ENCODE peak calls at places on chromosomes 7 and 10, in six cellular contexts. L, H, T, J, D and X are unnamed samples.

GRCh38 chr7:83486957-83487356 is 162.0 kb downstream of the SEMA3E start:
- DNase-seq in L (no peak), J (peak), H (no peak), D (no peak), T (no peak), X (no peak)

GRCh38 chr10:43962346-43963191 is 313.9 kb upstream of the ZNF32 start:
- DNase-seq in L (no peak), T (no peak), D (peak), H (no peak), J (peak), X (peak)

GRCh38 chr7:74427974-74428373 is 25.7 kb upstream of the GTF2IRD1 start:
- DNase-seq in D (no peak), H (no peak), L (no peak), J (no peak), T (no peak), X (peak)

GRCh38 chr10:102268333-102268999 is 23.1 kb downstream of the GBF1 start:
- DNase-seq in D (no peak), T (no peak), L (no peak), J (peak), H (no peak), X (no peak)

GRCh38 chr10:48606530-48607355 is 1.9 kb upstream of the ARHGAP22 start:
- DNase-seq in T (no peak), D (no peak), H (no peak), J (peak), L (peak), X (no peak)

GRCh38 chr7:93551063-93551895 is 23.2 kb downstream of the CALCR start:
- DNase-seq in H (peak), D (no peak), L (peak), T (no peak), J (peak), X (no peak)

GRCh38 chr10:44186150-44186549 is 198.7 kb downstream of the CXCL12 start:
- DNase-seq in T (no peak), J (peak), D (no peak), L (peak), H (no peak), X (no peak)

GRCh38 chr10:68562666-68563522 is 2.8 kb downstream of the TET1 start:
- DNase-seq in D (no peak), H (no peak), L (no peak), T (no peak), J (peak), X (no peak)

GRCh38 chr10:69685802-69686585 is 55.9 kb downstream of the FAM241B start:
- DNase-seq in D (peak), H (no peak), L (no peak), J (peak), T (no peak), X (no peak)

GRCh38 chr10:100008142-100008522 is 1.6 kb downstream of the DNMBP start:
- DNase-seq in L (no peak), H (no peak), T (no peak), D (no peak), J (peak), X (no peak)

GRCh38 chr7:151904270-151904669 is 27.4 kb upstream of the PRKAG2 start:
- DNase-seq in J (no peak), T (no peak), H (no peak), L (no peak), D (no peak), X (no peak)

GRCh38 chr7:41576176-41576575 is 126.7 kb downstream of the INHBA start:
- DNase-seq in H (no peak), J (no peak), T (no peak), L (no peak), D (no peak), X (no peak)

GRCh38 chr7:72405389-72405788 is 6.7 kb downstream of the CALN1 start:
- DNase-seq in D (peak), T (no peak), J (no peak), L (no peak), H (peak), X (no peak)

GRCh38 chr7:148058092-148058491 is 532.5 kb upstream of the C7orf33 start:
- DNase-seq in J (no peak), L (no peak), D (no peak), T (no peak), H (no peak), X (no peak)

GRCh38 chr7:134784251-134785049 is 5.0 kb downstream of the CALD1 start:
- DNase-seq in D (no peak), J (peak), L (no peak), H (no peak), T (no peak), X (no peak)

GRCh38 chr7:117148971-117149370 is 173.9 kb downstream of the WNT2 start:
- DNase-seq in T (no peak), D (no peak), J (no peak), L (no peak), H (no peak), X (no peak)

GRCh38 chr7:101278461-101279292 is 33.8 kb upstream of the FIS1 start:
- DNase-seq in H (no peak), L (no peak), J (no peak), D (no peak), T (no peak), X (no peak)

GRCh38 chr10:49744091-49744685 is 17.9 kb downstream of the OGDHL start:
- DNase-seq in J (no peak), T (no peak), H (no peak), D (no peak), L (no peak), X (peak)

GRCh38 chr10:132199854-132200311 is 13.1 kb downstream of the DPYSL4 start:
- DNase-seq in D (no peak), T (no peak), L (no peak), J (no peak), H (no peak), X (peak)

GRCh38 chr7:26850193-26850651 is 14.2 kb downstream of the SKAP2 start:
- DNase-seq in D (no peak), H (no peak), L (no peak), J (no peak), T (no peak), X (no peak)

GRCh38 chr10:49207936-49208482 is 19.8 kb upstream of the TMEM273 start:
- DNase-seq in T (no peak), H (no peak), J (no peak), D (no peak), L (no peak), X (no peak)

GRCh38 chr10:131786756-131787605 is 113.8 kb upstream of the PPP2R2D start:
- DNase-seq in J (peak), T (no peak), L (peak), H (no peak), D (no peak), X (no peak)

GRCh38 chr7:90931996-90932912 is 332.0 kb upstream of the FZD1 start:
- DNase-seq in H (no peak), L (no peak), J (peak), D (no peak), T (peak), X (no peak)

GRCh38 chr7:116395125-116395791 is 104.3 kb upstream of the CAV2 start:
- DNase-seq in H (no peak), D (no peak), L (peak), J (peak), T (no peak), X (no peak)

GRCh38 chr7:23247602-23248335 is 1.2 kb downstream of the GPNMB start:
- DNase-seq in J (no peak), D (peak), H (peak), L (no peak), T (no peak), X (peak)

GRCh38 chr7:2220506-2220905 is 12.2 kb downstream of the MAD1L1 start:
- DNase-seq in L (no peak), D (no peak), T (no peak), J (no peak), H (no peak), X (no peak)

GRCh38 chr10:72333111-72334012 is 21.4 kb downstream of the DNAJB12 start:
- DNase-seq in J (no peak), L (no peak), H (no peak), D (peak), T (no peak), X (no peak)

GRCh38 chr7:14666304-14666703 is 236.2 kb downstream of the DGKB start:
- DNase-seq in T (no peak), L (no peak), H (no peak), D (no peak), J (no peak), X (no peak)

GRCh38 chr7:23449941-23450340 is 20.4 kb downstream of the IGF2BP3 start:
- DNase-seq in D (no peak), H (no peak), J (no peak), T (no peak), L (no peak), X (no peak)